ENCODE peak calls at places on chromosome 16, in seven cellular contexts. One of them, this sample, is unnamed.

GRCh38 chr16:9048302-9048700 is 43.1 kb upstream of the HAPSTR1 start:
- DNase-seq in effector memory CD4-positive, alpha-beta T cell: no peak
- DNase-seq in dorsolateral prefrontal cortex: no peak
- DNase-seq in uterus: no peak
- DNase-seq in MM.1S: no peak
- DNase-seq in fibroblast of lung: peak
- DNase-seq in heart left ventricle: no peak
- DNase-seq in this sample: no peak

GRCh38 chr16:3642397-3643094 is 11.9 kb upstream of the DNASE1 start:
- DNase-seq in uterus: no peak
- DNase-seq in MM.1S: no peak
- DNase-seq in dorsolateral prefrontal cortex: no peak
- DNase-seq in effector memory CD4-positive, alpha-beta T cell: no peak
- DNase-seq in heart left ventricle: no peak
- DNase-seq in fibroblast of lung: no peak
- DNase-seq in this sample: no peak

GRCh38 chr16:46768809-46769208 is 20.7 kb upstream of the MYLK3 start:
- DNase-seq in heart left ventricle: no peak
- DNase-seq in MM.1S: no peak
- DNase-seq in uterus: no peak
- DNase-seq in fibroblast of lung: no peak
- DNase-seq in dorsolateral prefrontal cortex: no peak
- DNase-seq in effector memory CD4-positive, alpha-beta T cell: no peak
- DNase-seq in this sample: no peak

GRCh38 chr16:79191933-79192332 is 408.6 kb downstream of the MAF start:
- DNase-seq in MM.1S: no peak
- DNase-seq in heart left ventricle: no peak
- DNase-seq in fibroblast of lung: no peak
- DNase-seq in effector memory CD4-positive, alpha-beta T cell: no peak
- DNase-seq in dorsolateral prefrontal cortex: no peak
- DNase-seq in uterus: no peak
- DNase-seq in this sample: no peak

GRCh38 chr16:57720142-57720575 is 15.4 kb upstream of the KATNB1 start:
- DNase-seq in fibroblast of lung: peak
- DNase-seq in uterus: no peak
- DNase-seq in heart left ventricle: peak
- DNase-seq in dorsolateral prefrontal cortex: peak
- DNase-seq in effector memory CD4-positive, alpha-beta T cell: no peak
- DNase-seq in MM.1S: peak
- DNase-seq in this sample: peak

GRCh38 chr16:73065617-73066313 is 17.8 kb upstream of the ZFHX3 start:
- DNase-seq in dorsolateral prefrontal cortex: no peak
- DNase-seq in heart left ventricle: peak
- DNase-seq in fibroblast of lung: no peak
- DNase-seq in effector memory CD4-positive, alpha-beta T cell: no peak
- DNase-seq in MM.1S: no peak
- DNase-seq in uterus: no peak
- DNase-seq in this sample: no peak

GRCh38 chr16:52964290-52964689 is 88.4 kb downstream of the CHD9NB start:
- DNase-seq in MM.1S: no peak
- DNase-seq in heart left ventricle: no peak
- DNase-seq in dorsolateral prefrontal cortex: no peak
- DNase-seq in fibroblast of lung: no peak
- DNase-seq in effector memory CD4-positive, alpha-beta T cell: no peak
- DNase-seq in uterus: no peak
- DNase-seq in this sample: no peak

GRCh38 chr16:84722068-84722467 is 22.3 kb downstream of the USP10 start:
- DNase-seq in effector memory CD4-positive, alpha-beta T cell: no peak
- DNase-seq in uterus: no peak
- DNase-seq in heart left ventricle: no peak
- DNase-seq in fibroblast of lung: no peak
- DNase-seq in dorsolateral prefrontal cortex: no peak
- DNase-seq in MM.1S: no peak
- DNase-seq in this sample: no peak

GRCh38 chr16:84247844-84248243 is 8.0 kb upstream of the KCNG4 start:
- DNase-seq in MM.1S: no peak
- DNase-seq in uterus: no peak
- DNase-seq in effector memory CD4-positive, alpha-beta T cell: no peak
- DNase-seq in heart left ventricle: no peak
- DNase-seq in fibroblast of lung: no peak
- DNase-seq in dorsolateral prefrontal cortex: no peak
- DNase-seq in this sample: no peak

GRCh38 chr16:89319883-89320716 is 102.6 kb downstream of the ZNF778 start:
- DNase-seq in dorsolateral prefrontal cortex: no peak
- DNase-seq in MM.1S: peak
- DNase-seq in heart left ventricle: peak
- DNase-seq in fibroblast of lung: peak
- DNase-seq in uterus: peak
- DNase-seq in effector memory CD4-positive, alpha-beta T cell: no peak
- DNase-seq in this sample: no peak

GRCh38 chr16:89534147-89534788 is 26.1 kb downstream of the SPG7 start:
- DNase-seq in uterus: no peak
- DNase-seq in heart left ventricle: no peak
- DNase-seq in dorsolateral prefrontal cortex: peak
- DNase-seq in MM.1S: no peak
- DNase-seq in effector memory CD4-positive, alpha-beta T cell: peak
- DNase-seq in fibroblast of lung: peak
- DNase-seq in this sample: peak

GRCh38 chr16:88870608-88871348 is 4.3 kb upstream of the PABPN1L start:
- DNase-seq in dorsolateral prefrontal cortex: no peak
- DNase-seq in fibroblast of lung: no peak
- DNase-seq in effector memory CD4-positive, alpha-beta T cell: no peak
- DNase-seq in uterus: no peak
- DNase-seq in MM.1S: no peak
- DNase-seq in heart left ventricle: no peak
- DNase-seq in this sample: no peak

GRCh38 chr16:20339744-20340143 is 12.4 kb upstream of the GP2 start:
- DNase-seq in effector memory CD4-positive, alpha-beta T cell: no peak
- DNase-seq in fibroblast of lung: no peak
- DNase-seq in MM.1S: no peak
- DNase-seq in dorsolateral prefrontal cortex: no peak
- DNase-seq in uterus: no peak
- DNase-seq in heart left ventricle: no peak
- DNase-seq in this sample: no peak

GRCh38 chr16:19338335-19338734 is 52.8 kb downstream of the CLEC19A start:
- DNase-seq in fibroblast of lung: no peak
- DNase-seq in effector memory CD4-positive, alpha-beta T cell: no peak
- DNase-seq in heart left ventricle: no peak
- DNase-seq in MM.1S: no peak
- DNase-seq in dorsolateral prefrontal cortex: no peak
- DNase-seq in uterus: no peak
- DNase-seq in this sample: no peak

GRCh38 chr16:70678898-70679652 is 6.8 kb downstream of the MTSS2 start:
- DNase-seq in fibroblast of lung: no peak
- DNase-seq in heart left ventricle: no peak
- DNase-seq in uterus: no peak
- DNase-seq in effector memory CD4-positive, alpha-beta T cell: no peak
- DNase-seq in dorsolateral prefrontal cortex: no peak
- DNase-seq in MM.1S: no peak
- DNase-seq in this sample: no peak

GRCh38 chr16:56311208-56312027 is 113.9 kb downstream of the AMFR start:
- DNase-seq in effector memory CD4-positive, alpha-beta T cell: no peak
- DNase-seq in fibroblast of lung: no peak
- DNase-seq in uterus: no peak
- DNase-seq in MM.1S: no peak
- DNase-seq in dorsolateral prefrontal cortex: no peak
- DNase-seq in heart left ventricle: no peak
- DNase-seq in this sample: no peak

GRCh38 chr16:14302031-14302398 is 230.9 kb downstream of the MRTFB start:
- DNase-seq in fibroblast of lung: peak
- DNase-seq in heart left ventricle: peak
- DNase-seq in effector memory CD4-positive, alpha-beta T cell: no peak
- DNase-seq in dorsolateral prefrontal cortex: no peak
- DNase-seq in uterus: peak
- DNase-seq in MM.1S: peak
- DNase-seq in this sample: no peak

GRCh38 chr16:3029499-3030127 is 5.8 kb downstream of the THOC6 start:
- DNase-seq in MM.1S: no peak
- DNase-seq in fibroblast of lung: no peak
- DNase-seq in effector memory CD4-positive, alpha-beta T cell: no peak
- DNase-seq in uterus: no peak
- DNase-seq in heart left ventricle: no peak
- DNase-seq in dorsolateral prefrontal cortex: no peak
- DNase-seq in this sample: no peak

GRCh38 chr16:65655802-65656201 is 533.9 kb upstream of the CDH11 start:
- DNase-seq in uterus: no peak
- DNase-seq in fibroblast of lung: no peak
- DNase-seq in effector memory CD4-positive, alpha-beta T cell: no peak
- DNase-seq in MM.1S: no peak
- DNase-seq in dorsolateral prefrontal cortex: no peak
- DNase-seq in heart left ventricle: no peak
- DNase-seq in this sample: no peak

DNA sequence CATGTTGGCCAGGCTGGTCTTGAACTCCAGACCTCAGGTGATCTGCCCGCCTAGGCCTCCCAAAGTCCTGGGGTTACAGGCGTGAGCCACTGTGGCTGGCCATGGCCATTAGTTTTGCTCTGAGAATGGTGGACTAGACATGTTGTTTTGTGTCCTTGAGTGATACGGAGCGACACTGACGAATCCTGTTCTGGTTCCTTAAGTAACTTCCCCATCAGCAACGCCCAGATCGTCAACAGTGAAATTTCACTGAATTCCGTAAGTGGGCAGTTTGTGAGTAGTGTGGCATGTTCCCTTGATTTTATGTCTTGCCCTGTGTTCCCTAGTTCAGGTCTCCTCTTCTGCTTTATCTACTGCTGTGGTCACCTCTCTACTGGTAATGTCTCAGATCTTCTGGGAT is 67.4 kb downstream of the SNX29 start:
- DNase-seq in uterus: no peak
- DNase-seq in effector memory CD4-positive, alpha-beta T cell: no peak
- DNase-seq in dorsolateral prefrontal cortex: no peak
- DNase-seq in fibroblast of lung: no peak
- DNase-seq in MM.1S: no peak
- DNase-seq in heart left ventricle: no peak
- DNase-seq in this sample: no peak
- H3K27ac ChIP-seq in uterus: no peak
- H3K27ac ChIP-seq in effector memory CD4-positive, alpha-beta T cell: no peak
- H3K27ac ChIP-seq in dorsolateral prefrontal cortex: no peak
- H3K27ac ChIP-seq in fibroblast of lung: no peak
- H3K27ac ChIP-seq in MM.1S: no peak
- H3K27ac ChIP-seq in heart left ventricle: no peak
- H3K27ac ChIP-seq in this sample: no peak

GRCh38 chr16:75566040-75566888 is at the start of gene GABARAPL2:
- DNase-seq in heart left ventricle: peak
- DNase-seq in dorsolateral prefrontal cortex: peak
- DNase-seq in uterus: peak
- DNase-seq in MM.1S: peak
- DNase-seq in fibroblast of lung: peak
- DNase-seq in effector memory CD4-positive, alpha-beta T cell: peak
- DNase-seq in this sample: peak

GRCh38 chr16:75567911-75568310 is 1.7 kb downstream of the GABARAPL2 start:
- DNase-seq in dorsolateral prefrontal cortex: no peak
- DNase-seq in uterus: no peak
- DNase-seq in fibroblast of lung: no peak
- DNase-seq in heart left ventricle: no peak
- DNase-seq in effector memory CD4-positive, alpha-beta T cell: no peak
- DNase-seq in MM.1S: no peak
- DNase-seq in this sample: no peak

GRCh38 chr16:75572859-75573542 is 6.8 kb downstream of the GABARAPL2 start:
- DNase-seq in heart left ventricle: no peak
- DNase-seq in fibroblast of lung: peak
- DNase-seq in effector memory CD4-positive, alpha-beta T cell: no peak
- DNase-seq in uterus: no peak
- DNase-seq in MM.1S: no peak
- DNase-seq in dorsolateral prefrontal cortex: no peak
- DNase-seq in this sample: no peak

GRCh38 chr16:75566889-75567255 is 693 bp downstream of the GABARAPL2 start:
- DNase-seq in MM.1S: peak
- DNase-seq in uterus: no peak
- DNase-seq in dorsolateral prefrontal cortex: no peak
- DNase-seq in heart left ventricle: no peak
- DNase-seq in effector memory CD4-positive, alpha-beta T cell: no peak
- DNase-seq in fibroblast of lung: no peak
- DNase-seq in this sample: no peak

GRCh38 chr16:75570351-75571104 is 4.3 kb downstream of the GABARAPL2 start:
- DNase-seq in fibroblast of lung: no peak
- DNase-seq in uterus: no peak
- DNase-seq in effector memory CD4-positive, alpha-beta T cell: no peak
- DNase-seq in dorsolateral prefrontal cortex: no peak
- DNase-seq in heart left ventricle: no peak
- DNase-seq in MM.1S: no peak
- DNase-seq in this sample: peak
- H3K27ac ChIP-seq in fibroblast of lung: no peak
- H3K27ac ChIP-seq in uterus: no peak
- H3K27ac ChIP-seq in effector memory CD4-positive, alpha-beta T cell: no peak
- H3K27ac ChIP-seq in dorsolateral prefrontal cortex: peak
- H3K27ac ChIP-seq in heart left ventricle: peak
- H3K27ac ChIP-seq in MM.1S: no peak
- H3K27ac ChIP-seq in this sample: no peak

DNA sequence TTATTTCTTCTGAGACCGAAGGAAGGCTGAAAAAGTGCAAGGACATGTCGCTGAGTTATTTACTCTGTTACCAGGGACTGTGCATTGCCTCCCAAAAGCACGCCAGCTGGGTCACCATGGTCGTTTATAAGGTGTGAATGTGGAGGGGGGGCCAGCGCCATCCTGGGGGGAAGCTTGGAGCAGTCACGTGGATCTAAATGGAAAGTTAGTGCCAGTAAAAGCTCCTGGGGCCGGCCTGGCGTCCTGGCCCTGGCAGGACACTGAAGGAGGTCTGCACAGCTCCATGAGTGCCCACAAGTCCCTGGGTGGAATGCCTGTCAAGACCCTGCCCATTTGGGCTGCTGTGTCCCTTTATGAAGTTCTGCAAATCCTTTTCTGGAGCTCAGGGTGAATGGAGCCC is 82.6 kb downstream of the C16orf95 start:
- DNase-seq in dorsolateral prefrontal cortex: no peak
- DNase-seq in MM.1S: no peak
- DNase-seq in fibroblast of lung: no peak
- DNase-seq in uterus: no peak
- DNase-seq in heart left ventricle: no peak
- DNase-seq in effector memory CD4-positive, alpha-beta T cell: no peak
- DNase-seq in this sample: no peak
- H3K27ac ChIP-seq in dorsolateral prefrontal cortex: no peak
- H3K27ac ChIP-seq in MM.1S: no peak
- H3K27ac ChIP-seq in fibroblast of lung: no peak
- H3K27ac ChIP-seq in uterus: no peak
- H3K27ac ChIP-seq in heart left ventricle: no peak
- H3K27ac ChIP-seq in effector memory CD4-positive, alpha-beta T cell: no peak
- H3K27ac ChIP-seq in this sample: no peak

GRCh38 chr16:24988593-24989338 is 26.4 kb downstream of the ARHGAP17 start:
- DNase-seq in heart left ventricle: no peak
- DNase-seq in effector memory CD4-positive, alpha-beta T cell: no peak
- DNase-seq in dorsolateral prefrontal cortex: no peak
- DNase-seq in fibroblast of lung: peak
- DNase-seq in uterus: peak
- DNase-seq in MM.1S: peak
- DNase-seq in this sample: peak

GRCh38 chr16:24990803-24991202 is 24.4 kb downstream of the ARHGAP17 start:
- DNase-seq in heart left ventricle: no peak
- DNase-seq in uterus: no peak
- DNase-seq in dorsolateral prefrontal cortex: no peak
- DNase-seq in MM.1S: no peak
- DNase-seq in effector memory CD4-positive, alpha-beta T cell: no peak
- DNase-seq in fibroblast of lung: no peak
- DNase-seq in this sample: no peak

GRCh38 chr16:24989417-24989978 is 25.7 kb downstream of the ARHGAP17 start:
- DNase-seq in heart left ventricle: no peak
- DNase-seq in dorsolateral prefrontal cortex: no peak
- DNase-seq in uterus: no peak
- DNase-seq in effector memory CD4-positive, alpha-beta T cell: no peak
- DNase-seq in MM.1S: no peak
- DNase-seq in fibroblast of lung: peak
- DNase-seq in this sample: no peak

GRCh38 chr16:24986512-24987303 is 28.5 kb downstream of the ARHGAP17 start:
- DNase-seq in MM.1S: no peak
- DNase-seq in heart left ventricle: peak
- DNase-seq in effector memory CD4-positive, alpha-beta T cell: no peak
- DNase-seq in dorsolateral prefrontal cortex: no peak
- DNase-seq in uterus: no peak
- DNase-seq in fibroblast of lung: peak
- DNase-seq in this sample: no peak

GRCh38 chr16:24988137-24988535 is 27.0 kb downstream of the ARHGAP17 start:
- DNase-seq in heart left ventricle: no peak
- DNase-seq in MM.1S: no peak
- DNase-seq in effector memory CD4-positive, alpha-beta T cell: no peak
- DNase-seq in dorsolateral prefrontal cortex: no peak
- DNase-seq in fibroblast of lung: no peak
- DNase-seq in uterus: no peak
- DNase-seq in this sample: no peak
- H3K27ac ChIP-seq in heart left ventricle: peak
- H3K27ac ChIP-seq in MM.1S: no peak
- H3K27ac ChIP-seq in effector memory CD4-positive, alpha-beta T cell: no peak
- H3K27ac ChIP-seq in dorsolateral prefrontal cortex: peak
- H3K27ac ChIP-seq in fibroblast of lung: peak
- H3K27ac ChIP-seq in uterus: peak
- H3K27ac ChIP-seq in this sample: peak